ENCODE peak calls at places on chromosome 2, in eight cellular contexts. Y is globus pallidus; B is LoVo; S is iris pigment epithelial cell; Q is GM12891; J is glutamatergic neuron; P is MM.1S; V is CD4-positive, alpha-beta T cell. E is an unnamed sample.

GRCh38 chr2:216632952-216633615 is at the start of gene IGFBP2:
- DNase-seq in V (no peak), Y (no peak), P (no peak), B (no peak), S (peak), J (peak), Q (no peak), E (peak)

GRCh38 chr2:79585701-79586428 is 73.0 kb downstream of the CTNNA2 start:
- DNase-seq in Y (no peak), B (no peak), P (no peak), V (no peak), Q (no peak), J (peak), S (peak), E (no peak)

GRCh38 chr2:117523267-117523666 is 291.2 kb upstream of the DDX18 start:
- DNase-seq in V (no peak), Q (no peak), B (peak), S (peak), J (no peak), P (peak), Y (no peak), E (no peak)

GRCh38 chr2:97993926-97994325 is 1.8 kb downstream of the TMEM131 start:
- DNase-seq in S (no peak), Q (no peak), B (no peak), V (no peak), J (no peak), Y (no peak), P (no peak), E (no peak)

GRCh38 chr2:58664523-58665155 is 423.5 kb upstream of the FANCL start:
- DNase-seq in Q (no peak), S (no peak), J (no peak), Y (no peak), P (no peak), V (no peak), B (no peak), E (no peak)

GRCh38 chr2:152491139-152491472 is 156.1 kb downstream of the FMNL2 start:
- DNase-seq in Q (no peak), J (no peak), S (no peak), V (no peak), P (no peak), B (no peak), Y (peak), E (no peak)

GRCh38 chr2:240583774-240584173 is 2.8 kb upstream of the CAPN10 start:
- DNase-seq in J (no peak), V (no peak), B (no peak), S (no peak), Q (no peak), Y (no peak), P (no peak), E (no peak)

GRCh38 chr2:222939208-222939846 is 78.5 kb downstream of the ACSL3 start:
- DNase-seq in V (peak), S (peak), Q (no peak), P (peak), Y (peak), J (peak), B (peak), E (peak)

GRCh38 chr2:63639344-63639743 is 50.6 kb downstream of the MDH1 start:
- DNase-seq in J (no peak), B (no peak), P (no peak), S (no peak), Q (no peak), Y (no peak), V (no peak), E (no peak)

GRCh38 chr2:47403829-47404228 is 873 bp downstream of the MSH2 start:
- DNase-seq in S (no peak), P (no peak), Y (no peak), Q (no peak), V (no peak), J (no peak), B (no peak), E (no peak)